ENCODE peak calls at places on chromosomes 2 and 18, in eight cellular contexts. A, L, M, S, U, E, Y and T are unnamed samples.

GRCh38 chr18:7895346-7895745 is 328.2 kb downstream of the PTPRM start:
- DNase-seq in A (no peak), L (no peak), M (no peak), S (no peak), U (no peak), E (no peak), Y (no peak), T (no peak)

GRCh38 chr2:66869076-66869475 is 434.2 kb downstream of the MEIS1 start:
- DNase-seq in A (no peak), L (no peak), M (peak; percentile 89), S (no peak), U (no peak), E (no peak), Y (peak; percentile 81), T (peak; percentile 79)

GRCh38 chr2:47354817-47355653 is 47.9 kb upstream of the MSH2 start:
- DNase-seq in A (no peak), L (no peak), M (no peak), S (no peak), U (no peak), E (no peak), Y (no peak), T (no peak)

GRCh38 chr2:160630801-160631590 is 137.4 kb upstream of the RBMS1 start:
- DNase-seq in A (peak; percentile 15), L (no peak), M (peak; percentile 24), S (no peak), U (no peak), E (no peak), Y (no peak), T (no peak)

GRCh38 chr2:222862068-222862914 is 1.5 kb downstream of the ACSL3 start:
- DNase-seq in A (no peak), L (no peak), M (no peak), S (no peak), U (no peak), E (no peak), Y (peak; percentile 45), T (no peak)

GRCh38 chr18:64244571-64244970 is 95.7 kb upstream of the LINC00305 start:
- DNase-seq in A (no peak), L (no peak), M (no peak), S (no peak), U (no peak), E (no peak), Y (no peak), T (no peak)

GRCh38 chr18:56191334-56191733 is 447.1 kb downstream of the TXNL1 start:
- DNase-seq in A (no peak), L (no peak), M (no peak), S (no peak), U (no peak), E (no peak), Y (no peak), T (no peak)

GRCh38 chr2:107986278-107987217 is at the start of gene SLC5A7:
- DNase-seq in A (no peak), L (no peak), M (no peak), S (no peak), U (no peak), E (no peak), Y (no peak), T (no peak)

GRCh38 chr18:3238742-3239141 is 8.9 kb upstream of the MYL12A start:
- DNase-seq in A (no peak), L (no peak), M (no peak), S (no peak), U (no peak), E (no peak), Y (no peak), T (no peak)

GRCh38 chr2:158969717-158970521 is 1.5 kb downstream of the TANC1 start:
- DNase-seq in A (peak; percentile 54), L (no peak), M (peak; percentile 25), S (no peak), U (no peak), E (peak; percentile 41), Y (peak; percentile 46), T (no peak)

GRCh38 chr2:121197369-121198091 is 87.5 kb downstream of the TFCP2L1 start:
- DNase-seq in A (no peak), L (no peak), M (peak; percentile 46), S (no peak), U (no peak), E (no peak), Y (peak; percentile 95), T (peak; percentile 74)

GRCh38 chr2:180056367-180057118 is 49.4 kb upstream of the CWC22 start:
- DNase-seq in A (no peak), L (no peak), M (no peak), S (no peak), U (no peak), E (no peak), Y (no peak), T (no peak)

GRCh38 chr2:189609423-189609816 is 28.8 kb upstream of the SLC40A1 start:
- DNase-seq in A (no peak), L (no peak), M (no peak), S (no peak), U (no peak), E (no peak), Y (no peak), T (no peak)

GRCh38 chr2:105746177-105747080 is 1.7 kb downstream of the NCK2 start:
- DNase-seq in A (peak; percentile 48), L (no peak), M (no peak), S (no peak), U (peak; percentile 69), E (peak; percentile 40), Y (peak; percentile 63), T (peak; percentile 42)

GRCh38 chr2:151922845-151923666 is 94.8 kb upstream of the ARL5A start:
- DNase-seq in A (peak; percentile 89), L (no peak), M (no peak), S (no peak), U (no peak), E (no peak), Y (peak; percentile 40), T (no peak)

GRCh38 chr2:19669605-19670004 is 232.2 kb downstream of the TTC32 start:
- DNase-seq in A (no peak), L (no peak), M (no peak), S (no peak), U (no peak), E (no peak), Y (no peak), T (no peak)

GRCh38 chr18:12867724-12868123 is 16.3 kb downstream of the PTPN2 start:
- DNase-seq in A (no peak), L (no peak), M (no peak), S (no peak), U (no peak), E (no peak), Y (no peak), T (no peak)
- H3K27ac ChIP-seq in A (no peak overlapping the region), L (no peak overlapping the region), M (no peak overlapping the region), S (no peak overlapping the region), U (peak overlapping the region; percentile 5), E (no peak overlapping the region), Y (no peak overlapping the region), T (no peak overlapping the region)

GRCh38 chr2:24222946-24223345 is 48.1 kb downstream of the FAM228A start:
- DNase-seq in A (no peak), L (no peak), M (no peak), S (no peak), U (no peak), E (no peak), Y (no peak), T (no peak)

GRCh38 chr2:24233321-24233720 is 58.5 kb downstream of the FAM228A start:
- DNase-seq in A (no peak), L (no peak), M (no peak), S (no peak), U (no peak), E (no peak), Y (no peak), T (no peak)

GRCh38 chr2:24225883-24226282 is 51.0 kb downstream of the FAM228A start:
- DNase-seq in A (no peak), L (no peak), M (no peak), S (no peak), U (no peak), E (no peak), Y (no peak), T (no peak)

GRCh38 chr2:24231461-24231881 is 56.6 kb downstream of the FAM228A start:
- DNase-seq in A (no peak), L (no peak), M (peak; percentile 53), S (no peak), U (no peak), E (no peak), Y (peak; percentile 37), T (no peak)

GRCh38 chr2:24228470-24228869 is 53.6 kb downstream of the FAM228A start:
- DNase-seq in A (no peak), L (no peak), M (no peak), S (no peak), U (no peak), E (no peak), Y (no peak), T (peak; percentile 17)
- TF ChIP-seq CTCF in A (peak; percentile 20), L (peak; percentile 44), M (peak; percentile 26), S (peak; percentile 65), U (peak; percentile 24), E (no peak), Y (no peak), T (peak; percentile 28)

DNA sequence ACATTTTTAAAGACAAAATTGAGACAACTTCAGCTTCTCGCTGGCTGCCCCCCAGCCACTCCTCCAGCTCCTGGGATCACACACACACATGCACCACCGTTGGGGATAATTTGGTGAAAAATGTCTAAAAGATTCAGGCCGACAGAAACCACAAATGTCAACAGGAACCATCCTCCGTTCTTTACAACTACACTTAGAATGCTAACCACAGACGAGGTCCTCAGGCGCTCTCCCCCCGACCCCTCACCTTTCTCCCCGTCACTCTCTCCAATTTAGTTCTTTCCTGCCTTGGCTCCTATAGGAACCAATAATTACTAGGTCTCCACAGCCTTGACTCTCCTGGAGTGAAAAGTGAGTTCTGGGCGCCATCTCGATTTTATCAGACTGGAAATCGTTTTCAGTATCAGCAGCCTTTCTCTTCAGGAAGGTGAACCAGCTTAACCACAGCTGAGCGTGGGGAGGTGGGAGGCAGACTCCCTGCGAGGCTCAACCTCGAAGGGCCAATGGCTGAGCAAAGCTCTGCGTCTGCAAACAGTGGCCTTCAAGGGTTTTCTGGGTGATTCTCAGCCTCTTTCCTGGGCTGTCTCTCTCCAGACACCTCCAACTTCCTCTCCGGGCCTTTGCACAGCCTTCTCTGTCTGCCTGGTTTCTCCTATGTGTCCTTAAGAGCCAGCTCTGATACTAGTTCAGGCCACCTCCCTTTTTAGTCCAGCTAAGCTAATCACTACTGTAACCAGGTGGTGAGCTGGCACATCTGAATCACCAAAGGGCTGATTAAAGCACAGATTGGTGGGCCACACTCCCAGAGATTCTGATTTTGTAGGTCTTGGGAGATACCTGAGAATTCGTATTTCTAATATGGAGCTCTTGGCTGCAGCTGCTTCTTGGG is 115.7 kb upstream of the COPS8 start:
- DNase-seq in A (no peak), L (no peak), M (no peak), S (no peak), U (no peak), E (no peak), Y (no peak), T (no peak)
- H3K27ac ChIP-seq in A (no peak overlapping the region), L (no peak overlapping the region), M (no peak overlapping the region), S (no peak overlapping the region), U (no peak overlapping the region), E (no peak overlapping the region), Y (no peak overlapping the region), T (no peak overlapping the region)

DNA sequence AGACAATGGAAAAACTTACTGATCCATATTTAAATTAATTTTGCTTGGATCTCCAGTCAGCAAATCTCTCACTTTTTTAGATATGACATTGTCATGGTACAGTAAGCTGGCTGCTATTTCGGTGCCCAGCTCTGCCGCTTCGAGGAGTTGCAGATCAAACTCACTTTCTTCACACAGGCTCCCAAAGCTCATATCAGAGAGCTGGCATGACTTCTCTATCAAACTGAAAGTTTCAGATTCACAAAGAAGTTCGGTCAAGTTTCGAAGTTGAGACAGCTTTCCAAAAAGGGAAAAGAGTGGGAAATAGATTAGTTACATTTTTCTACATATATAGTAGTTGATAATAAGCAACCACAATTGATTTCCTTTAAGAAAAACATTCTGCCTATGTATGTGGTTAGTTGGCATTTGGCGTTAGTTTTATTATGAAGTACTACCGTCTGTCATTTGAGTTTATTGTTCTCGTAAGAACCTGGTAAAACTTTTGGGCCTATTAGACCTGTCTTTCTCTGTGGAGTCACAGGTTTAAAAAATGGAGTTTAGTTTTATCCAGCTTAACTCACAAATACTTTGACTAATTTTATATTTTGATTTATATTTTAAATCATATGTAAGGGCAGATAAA is 118.8 kb downstream of the ABCA12 start:
- DNase-seq in A (no peak), L (no peak), M (no peak), S (no peak), U (peak; percentile 75), E (no peak), Y (no peak), T (no peak)
- TF ChIP-seq CTCF in A (no peak), L (no peak), M (no peak), S (no peak), U (no peak), E (no peak), Y (no peak), T (no peak)